ENCODE peak calls at places on chromosomes 7 and 10, in four cellular contexts. O is transverse colon, L is GM12891, D is GM23338. P is an unnamed sample.

GRCh38 chr10:91380873-91381561 is 29.1 kb upstream of the HECTD2 start:
- DNase-seq in O (no peak), L (no peak), D (peak), P (no peak)

GRCh38 chr7:43291789-43292188 is 179.3 kb downstream of the HECW1 start:
- DNase-seq in O (no peak), L (no peak), D (peak), P (no peak)

GRCh38 chr7:108063520-108063933 is 60.6 kb upstream of the LAMB1 start:
- DNase-seq in O (no peak), L (no peak), D (no peak), P (no peak)

GRCh38 chr7:74094224-74095095 is 10.9 kb downstream of the LIMK1 start:
- DNase-seq in O (peak), L (peak), D (peak), P (peak)

GRCh38 chr10:36765777-36766176 is 359.6 kb upstream of the ANKRD30A start:
- DNase-seq in O (no peak), L (no peak), D (no peak), P (no peak)

GRCh38 chr10:43735907-43736306 is 87.2 kb upstream of the ZNF32 start:
- DNase-seq in O (no peak), L (no peak), D (no peak), P (no peak)

GRCh38 chr7:41336981-41337380 is 365.9 kb downstream of the INHBA start:
- DNase-seq in O (no peak), L (no peak), D (no peak), P (no peak)

GRCh38 chr7:7100432-7100849 is 81.9 kb upstream of the C1GALT1 start:
- DNase-seq in O (no peak), L (no peak), D (peak), P (no peak)

GRCh38 chr7:91636129-91636724 is 244.3 kb downstream of the MTERF1 start:
- DNase-seq in O (no peak), L (no peak), D (peak), P (peak)

GRCh38 chr10:184911-185310 is 49.7 kb downstream of the ZMYND11 start:
- DNase-seq in O (no peak), L (no peak), D (no peak), P (no peak)

GRCh38 chr10:361203-362135 is 226.2 kb downstream of the ZMYND11 start:
- DNase-seq in O (no peak), L (no peak), D (no peak), P (no peak)

GRCh38 chr7:45573636-45574470 is at the start of gene ADCY1:
- DNase-seq in O (no peak), L (peak), D (peak), P (no peak)

GRCh38 chr7:85191383-85191782 is 4.5 kb upstream of the SEMA3D start:
- DNase-seq in O (no peak), L (no peak), D (peak), P (no peak)

GRCh38 chr10:42812028-42812427 is 29.4 kb downstream of the BMS1 start:
- DNase-seq in O (no peak), L (no peak), D (no peak), P (no peak)

GRCh38 chr7:24965831-24966708 is 13.9 kb downstream of the OSBPL3 start:
- DNase-seq in O (peak), L (no peak), D (peak), P (no peak)

GRCh38 chr10:53269482-53269881 is 496.9 kb upstream of the MBL2 start:
- DNase-seq in O (no peak), L (no peak), D (no peak), P (no peak)

GRCh38 chr10:103667390-103667789 is 173.9 kb downstream of the NEURL1 start:
- DNase-seq in O (peak), L (no peak), D (no peak), P (no peak)

GRCh38 chr10:6226216-6226615 is 23.5 kb downstream of the PFKFB3 start:
- DNase-seq in O (no peak), L (no peak), D (no peak), P (no peak)
- TF ChIP-seq POLR2AphosphoS5 in O (no peak), L (no peak), D (no peak), P (no peak)

DNA sequence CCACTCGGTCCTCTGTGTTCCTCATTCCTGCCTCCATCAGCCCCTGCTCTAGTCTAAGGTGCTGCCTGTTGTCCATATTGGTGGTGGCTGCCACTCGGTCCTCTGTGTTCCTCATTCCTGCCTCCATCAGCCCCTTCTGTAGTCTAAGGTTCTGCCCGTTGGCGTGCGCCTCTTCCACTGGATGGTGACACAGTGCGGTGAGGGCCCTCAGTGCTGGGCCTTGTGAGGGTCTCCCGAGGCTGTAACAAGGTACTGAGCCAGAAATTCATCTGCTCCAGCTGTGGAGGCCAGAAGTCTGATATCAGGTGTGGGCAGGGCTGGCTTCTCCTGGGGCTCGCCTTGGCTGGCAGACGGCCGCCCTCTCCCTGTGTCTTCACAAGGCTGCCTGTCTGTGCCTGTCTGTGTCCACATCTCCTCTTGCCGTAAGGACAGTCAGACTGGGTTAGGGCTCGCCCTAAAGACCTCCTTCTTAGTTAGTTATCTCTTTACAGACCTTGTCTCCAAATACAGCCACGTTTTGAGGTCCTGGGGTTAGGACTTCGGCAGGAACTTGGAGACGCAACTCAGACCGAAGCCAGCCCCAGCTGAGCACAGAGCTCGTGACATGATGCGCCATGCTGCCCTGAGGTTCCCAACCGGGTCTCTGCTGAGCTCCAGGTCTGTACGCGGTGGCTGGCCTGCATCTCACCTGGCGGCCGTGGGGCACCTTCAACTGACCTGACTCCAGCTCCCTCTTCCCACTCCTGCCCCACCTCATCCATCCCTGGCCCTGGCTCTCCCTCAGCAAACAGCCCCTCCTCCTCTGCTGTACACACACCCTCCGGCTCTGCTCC is 181.4 kb upstream of the SHH start:
- DNase-seq in O (no peak), L (no peak), D (no peak), P (no peak)
- TF ChIP-seq POLR2AphosphoS5 in O (no peak), L (no peak), D (no peak), P (no peak)

GRCh38 chr7:131921016-131921415 is 364.6 kb upstream of the PODXL start:
- DNase-seq in O (no peak), L (no peak), D (no peak), P (no peak)

GRCh38 chr7:131924857-131925256 is 368.4 kb upstream of the PODXL start:
- DNase-seq in O (no peak), L (no peak), D (no peak), P (no peak)

DNA sequence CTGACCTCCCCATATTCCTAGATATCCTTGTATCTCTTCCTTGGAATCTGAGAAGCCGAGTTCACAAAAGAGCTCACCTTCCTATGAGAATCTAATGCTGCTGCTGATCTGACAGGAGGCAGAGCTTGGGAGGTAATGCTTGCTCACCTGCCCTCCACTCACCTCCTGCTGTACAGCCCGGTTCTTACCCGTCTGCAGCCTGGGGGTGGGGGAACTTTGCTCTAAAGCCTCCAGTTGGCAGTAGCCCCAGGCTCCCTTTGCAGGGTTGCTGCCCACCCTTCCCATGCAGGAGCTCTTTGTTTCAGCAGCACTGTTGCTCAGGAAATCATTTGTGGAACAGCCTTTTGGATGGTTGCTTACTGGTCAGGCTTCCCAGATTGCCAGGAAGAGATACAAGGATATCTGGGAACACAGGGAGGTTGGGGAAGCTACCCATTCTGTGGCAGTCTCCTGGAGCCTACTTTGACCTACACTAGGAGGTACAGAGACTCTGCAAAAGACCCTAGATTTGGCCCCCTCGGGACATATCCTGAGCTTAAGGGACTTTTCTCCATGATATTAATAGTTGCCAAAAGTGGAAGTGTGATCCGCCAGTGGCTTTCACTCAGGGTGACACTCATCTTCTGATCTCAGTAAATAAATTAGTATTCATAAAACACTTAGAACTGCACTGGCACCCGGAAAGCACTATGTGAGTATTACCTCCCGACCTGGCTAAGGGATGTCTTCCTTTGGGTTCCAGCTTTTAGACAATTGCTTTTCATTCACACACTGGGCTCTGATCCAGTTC is 363.7 kb upstream of the PODXL start:
- DNase-seq in O (no peak), L (no peak), D (peak), P (no peak)
- TF ChIP-seq POLR2AphosphoS5 in O (no peak), L (no peak), D (no peak), P (no peak)

GRCh38 chr7:454356-455109 is 65.1 kb downstream of the PDGFA start:
- DNase-seq in O (no peak), L (no peak), D (no peak), P (no peak)

GRCh38 chr7:452791-453455 is 66.7 kb downstream of the PDGFA start:
- DNase-seq in O (no peak), L (no peak), D (no peak), P (no peak)

GRCh38 chr7:452230-452751 is 67.4 kb downstream of the PDGFA start:
- DNase-seq in O (no peak), L (no peak), D (peak), P (no peak)

GRCh38 chr7:455110-455928 is 64.3 kb downstream of the PDGFA start:
- DNase-seq in O (peak), L (no peak), D (no peak), P (no peak)

GRCh38 chr7:453597-454306 is 65.9 kb downstream of the PDGFA start:
- DNase-seq in O (no peak), L (no peak), D (no peak), P (no peak)
- TF ChIP-seq POLR2AphosphoS5 in O (no peak), L (no peak), D (no peak), P (no peak)

GRCh38 chr7:26187380-26188290 is 12.9 kb downstream of the HNRNPA2B1 start:
- DNase-seq in O (no peak), L (no peak), D (peak), P (no peak)
- TF ChIP-seq POLR2AphosphoS5 in O (peak), L (peak), D (peak), P (peak)

DNA sequence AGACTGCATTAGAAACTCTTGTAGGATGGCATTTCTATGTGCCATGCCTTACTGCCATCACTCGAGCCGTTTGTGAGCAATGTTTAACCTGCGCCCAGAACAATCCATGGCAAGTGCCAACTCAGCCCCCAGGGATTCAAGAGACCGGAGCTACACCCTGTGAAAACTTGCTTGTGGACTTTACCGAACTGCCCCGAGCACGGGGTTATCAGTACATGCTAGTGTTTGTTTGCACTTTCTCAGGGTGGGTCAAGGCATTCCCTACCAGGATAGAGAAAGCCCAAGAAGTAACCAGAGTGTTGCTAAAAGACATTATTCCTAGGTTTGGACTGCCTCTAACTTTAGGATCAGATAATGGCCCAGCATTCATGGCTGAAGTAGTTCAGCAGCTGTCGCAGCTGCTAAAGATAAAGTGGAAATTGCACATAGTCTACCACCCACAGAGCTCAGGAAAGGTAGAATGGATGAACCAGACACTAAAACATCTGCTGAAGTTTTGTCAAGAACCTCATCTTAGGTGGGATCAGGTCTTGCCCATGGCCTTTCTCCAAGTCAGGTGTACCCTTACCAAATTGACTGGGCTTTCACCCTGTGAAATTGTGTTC is 8.9 kb upstream of the CYREN start:
- DNase-seq in O (no peak), L (no peak), D (no peak), P (no peak)
- TF ChIP-seq POLR2AphosphoS5 in O (no peak), L (no peak), D (no peak), P (no peak)

GRCh38 chr10:95518455-95519131 is 42.6 kb downstream of the SORBS1 start:
- DNase-seq in O (no peak), L (no peak), D (no peak), P (no peak)

GRCh38 chr10:95516774-95517373 is 44.3 kb downstream of the SORBS1 start:
- DNase-seq in O (no peak), L (no peak), D (no peak), P (no peak)

GRCh38 chr10:95519132-95519487 is 42.1 kb downstream of the SORBS1 start:
- DNase-seq in O (no peak), L (no peak), D (no peak), P (no peak)

GRCh38 chr10:95513941-95514392 is 47.2 kb downstream of the SORBS1 start:
- DNase-seq in O (no peak), L (no peak), D (no peak), P (no peak)

GRCh38 chr10:95517536-95518454 is 43.4 kb downstream of the SORBS1 start:
- DNase-seq in O (no peak), L (no peak), D (no peak), P (no peak)
- TF ChIP-seq POLR2AphosphoS5 in O (peak), L (no peak), D (no peak), P (peak)

GRCh38 chr10:132470306-132471124 is 67.1 kb upstream of the INPP5A start:
- DNase-seq in O (peak), L (no peak), D (no peak), P (no peak)
- TF ChIP-seq POLR2AphosphoS5 in O (no peak), L (no peak), D (no peak), P (no peak)

P was measured in Panc1.